ENCODE peak calls at places on chromosome 16, in five cellular contexts. D is substantia nigra, R is stomach, Y is heart left ventricle, E is heart right ventricle. G is an unnamed sample.

GRCh38 chr16:67475051-67475450 is 5.9 kb downstream of the ATP6V0D1 start:
- DNase-seq in Y (no peak), E (no peak), D (no peak), R (no peak), G (no peak)

GRCh38 chr16:11572301-11572995 is 14.3 kb downstream of the LITAF start:
- DNase-seq in Y (no peak), R (no peak), D (no peak), E (no peak), G (no peak)

GRCh38 chr16:19463468-19464315 is 46.0 kb downstream of the TMC5 start:
- DNase-seq in R (peak), D (no peak), Y (no peak), E (no peak), G (no peak)

GRCh38 chr16:84357191-84357651 is 11.1 kb upstream of the ATP2C2 start:
- DNase-seq in Y (no peak), E (no peak), D (no peak), R (no peak), G (no peak)

GRCh38 chr16:82638095-82638798 is 11.5 kb downstream of the CDH13 start:
- DNase-seq in Y (no peak), D (no peak), R (no peak), E (no peak), G (peak)

GRCh38 chr16:67537270-67537635 is 8.6 kb downstream of the RIPOR1 start:
- DNase-seq in Y (peak), E (peak), R (peak), D (peak), G (peak)

GRCh38 chr16:80899804-80900592 is 95.6 kb upstream of the CDYL2 start:
- DNase-seq in D (peak), E (peak), R (peak), Y (peak), G (no peak)

GRCh38 chr16:19542138-19542821 is 13.2 kb upstream of the VPS35L start:
- DNase-seq in Y (no peak), D (no peak), E (no peak), R (no peak), G (no peak)

GRCh38 chr16:85750021-85750826 is 672 bp downstream of the C16orf74 start:
- DNase-seq in Y (no peak), D (no peak), E (peak), R (peak), G (peak)

GRCh38 chr16:70432800-70433455 is 6.0 kb downstream of the ST3GAL2 start:
- DNase-seq in E (peak), D (no peak), Y (no peak), R (no peak), G (peak)

GRCh38 chr16:48383877-48384304 is 1.3 kb downstream of the SIAH1 start:
- DNase-seq in E (no peak), D (no peak), R (no peak), Y (no peak), G (peak)

GRCh38 chr16:82082543-82083244 is 47.6 kb downstream of the HSD17B2 start:
- DNase-seq in D (no peak), R (no peak), Y (no peak), E (no peak), G (no peak)

GRCh38 chr16:67760206-67760605 is 41.1 kb upstream of the GFOD2 start:
- DNase-seq in E (no peak), Y (no peak), D (no peak), R (no peak), G (no peak)

GRCh38 chr16:11550651-11551498 is 35.8 kb downstream of the LITAF start:
- DNase-seq in Y (no peak), E (no peak), R (no peak), D (no peak), G (no peak)

GRCh38 chr16:3595521-3596021 is 15.8 kb downstream of the SLX4 start:
- DNase-seq in R (no peak), D (no peak), Y (no peak), E (no peak), G (no peak)

GRCh38 chr16:11581677-11582076 is 5.0 kb downstream of the LITAF start:
- DNase-seq in R (no peak), E (no peak), Y (no peak), D (no peak), G (no peak)

GRCh38 chr16:89168381-89169189 is 3.0 kb upstream of the CDH15 start:
- DNase-seq in E (no peak), R (no peak), D (no peak), Y (no peak), G (no peak)

GRCh38 chr16:48542020-48542473 is 67.9 kb downstream of the N4BP1 start:
- DNase-seq in D (peak), Y (peak), R (no peak), E (peak), G (peak)

GRCh38 chr16:72823961-72824490 is 223.9 kb downstream of the ZFHX3 start:
- DNase-seq in E (no peak), D (no peak), Y (no peak), R (no peak), G (no peak)

GRCh38 chr16:1690810-1691209 is 12.7 kb downstream of the JPT2 start:
- DNase-seq in R (no peak), Y (no peak), E (no peak), D (no peak), G (no peak)

GRCh38 chr16:10871157-10871991 is 5.6 kb upstream of the CIITA start:
- DNase-seq in D (no peak), Y (no peak), E (peak), R (peak), G (peak)

GRCh38 chr16:22397459-22397858 is 23.0 kb upstream of the CDR2 start:
- DNase-seq in D (no peak), E (no peak), Y (no peak), R (no peak), G (peak)

GRCh38 chr16:69621225-69621624 is 55.5 kb downstream of the NFAT5 start:
- DNase-seq in R (no peak), Y (no peak), E (no peak), D (no peak), G (no peak)

GRCh38 chr16:10988164-10988803 is 43.9 kb downstream of the CLEC16A start:
- DNase-seq in D (no peak), R (no peak), Y (no peak), E (no peak), G (no peak)

GRCh38 chr16:12187939-12188673 is 211.6 kb downstream of the SNX29 start:
- DNase-seq in D (no peak), Y (no peak), E (no peak), R (no peak), G (no peak)

GRCh38 chr16:52298769-52299168 is 248.2 kb downstream of the TOX3 start:
- DNase-seq in E (no peak), D (no peak), Y (no peak), R (no peak), G (no peak)

GRCh38 chr16:22732315-22732840 is 81.6 kb upstream of the HS3ST2 start:
- DNase-seq in Y (no peak), E (no peak), R (no peak), D (no peak), G (no peak)

GRCh38 chr16:2858245-2859025 is 465 bp upstream of the PRSS22 start:
- DNase-seq in R (peak), D (no peak), Y (no peak), E (no peak), G (no peak)

GRCh38 chr16:73131153-73131862 is 83.4 kb upstream of the ZFHX3 start:
- DNase-seq in R (no peak), E (no peak), Y (no peak), D (no peak), G (no peak)

GRCh38 chr16:61791465-61791864 is 244.8 kb downstream of the CDH8 start:
- DNase-seq in R (no peak), D (no peak), E (no peak), Y (no peak), G (no peak)

GRCh38 chr16:21166561-21166961 is 8.1 kb downstream of the LDAF1 start:
- DNase-seq in E (no peak), D (no peak), R (no peak), Y (no peak), G (no peak)

GRCh38 chr16:1705688-1706385 is at the start of gene MAPK8IP3:
- DNase-seq in R (peak), D (peak), Y (peak), E (peak), G (peak)

GRCh38 chr16:35516551-35516950 is 2057.1 kb downstream of the TP53TG3F start:
- DNase-seq in E (no peak), D (no peak), Y (no peak), R (no peak), G (no peak)

GRCh38 chr16:70342016-70342415 is 4.7 kb upstream of the DDX19A start:
- DNase-seq in E (no peak), Y (no peak), D (no peak), R (no peak), G (no peak)

GRCh38 chr16:27253526-27253930 is 15.0 kb downstream of the NSMCE1 start:
- DNase-seq in Y (no peak), R (no peak), E (no peak), D (no peak), G (peak)
- H3K27ac ChIP-seq in Y (peak), R (peak), E (no peak), D (no peak), G (no peak)

GRCh38 chr16:30379165-30379783 is 3.1 kb downstream of the SEPTIN1 start:
- DNase-seq in Y (no peak), R (no peak), D (no peak), E (no peak), G (no peak)

GRCh38 chr16:30381351-30382041 is 865 bp downstream of the SEPTIN1 start:
- DNase-seq in R (no peak), Y (no peak), D (no peak), E (no peak), G (no peak)

GRCh38 chr16:30380072-30380471 is 2.3 kb downstream of the SEPTIN1 start:
- DNase-seq in D (no peak), Y (no peak), R (no peak), E (no peak), G (no peak)

GRCh38 chr16:30382398-30383015 is at the start of gene SEPTIN1:
- DNase-seq in R (no peak), Y (no peak), D (no peak), E (no peak), G (no peak)

DNA sequence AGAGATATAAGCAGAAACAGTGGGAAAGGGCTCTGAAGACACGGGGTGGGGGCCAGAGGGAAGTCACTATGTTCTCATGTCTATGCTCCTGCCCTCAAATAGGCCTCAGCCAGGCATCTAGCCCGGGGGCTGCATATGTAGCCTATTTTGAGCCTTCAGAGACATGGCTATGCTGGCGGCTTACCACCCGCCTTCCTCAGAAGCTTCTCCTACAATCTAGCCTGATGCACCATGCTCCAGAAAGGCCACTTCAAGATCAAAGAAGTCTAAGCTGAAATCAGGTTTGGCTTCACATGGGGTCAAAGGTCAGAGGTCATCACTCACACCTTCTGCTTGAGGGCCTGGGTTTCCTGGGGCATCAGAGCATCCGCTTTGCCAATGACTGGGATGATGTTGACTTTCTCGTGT is 1.6 kb downstream of the SEPTIN1 start:
- DNase-seq in E (no peak), R (no peak), Y (no peak), D (no peak), G (no peak)
- H3K27ac ChIP-seq in E (no peak), R (no peak), Y (peak), D (no peak), G (no peak)

GRCh38 chr16:55834044-55834443 is 1.1 kb upstream of the CES1 start:
- DNase-seq in Y (no peak), R (no peak), D (no peak), E (no peak), G (no peak)

GRCh38 chr16:55832788-55833583 is at the start of gene CES1:
- DNase-seq in E (peak), R (no peak), D (no peak), Y (peak), G (no peak)

GRCh38 chr16:55832425-55832787 is 490 bp downstream of the CES1 start:
- DNase-seq in D (no peak), E (no peak), R (no peak), Y (no peak), G (no peak)

GRCh38 chr16:55836158-55836611 is 3.3 kb upstream of the CES1 start:
- DNase-seq in D (no peak), E (no peak), Y (no peak), R (no peak), G (no peak)

DNA sequence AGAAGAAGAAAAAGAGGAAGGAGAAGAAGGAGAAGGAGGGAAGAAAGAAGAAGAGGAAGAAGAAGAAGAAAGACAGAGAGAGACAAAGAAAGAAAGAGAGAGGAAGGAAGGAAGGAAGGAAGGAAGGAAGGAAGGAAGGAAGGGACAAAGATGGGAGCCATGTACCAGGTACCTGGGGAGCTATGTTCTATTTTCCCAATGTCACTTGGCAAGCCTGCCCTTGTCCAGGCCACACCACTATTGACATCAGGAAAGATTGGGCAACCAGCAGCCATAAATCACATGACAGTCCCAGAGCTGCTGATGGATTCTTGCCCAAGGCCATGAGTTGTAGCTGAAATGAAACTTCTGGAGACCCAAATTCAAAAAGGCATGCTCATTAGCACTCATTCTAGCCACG is 2.7 kb upstream of the CES1 start:
- DNase-seq in R (no peak), D (no peak), Y (no peak), E (no peak), G (no peak)
- H3K27ac ChIP-seq in R (no peak), D (no peak), Y (no peak), E (no peak), G (no peak)

GRCh38 chr16:75114946-75115825 is 1.4 kb downstream of the LDHD start:
- DNase-seq in R (no peak), Y (no peak), D (no peak), E (no peak), G (no peak)

GRCh38 chr16:75116081-75116910 is at the start of gene LDHD:
- DNase-seq in Y (peak), E (peak), D (peak), R (peak), G (peak)

GRCh38 chr16:75118943-75119539 is 2.5 kb upstream of the LDHD start:
- DNase-seq in D (no peak), Y (no peak), E (no peak), R (no peak), G (no peak)

GRCh38 chr16:75114179-75114945 is 2.2 kb downstream of the LDHD start:
- DNase-seq in D (no peak), E (no peak), Y (no peak), R (no peak), G (no peak)

DNA sequence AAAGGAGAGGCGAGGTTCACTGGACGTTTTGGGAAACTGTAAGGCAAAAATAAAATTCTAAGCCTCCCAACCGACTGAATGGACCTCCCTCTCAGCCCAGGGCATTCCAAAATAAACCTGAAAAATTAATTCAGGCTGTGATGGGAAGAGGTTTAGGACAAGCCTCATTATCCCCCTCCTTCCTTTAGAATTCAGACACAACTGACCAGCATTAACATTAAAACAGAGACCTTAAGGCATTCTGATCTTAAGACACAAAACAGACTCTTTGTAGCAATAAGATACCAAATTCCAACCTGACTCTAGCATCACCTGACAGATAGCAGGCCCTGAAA is 298 bp upstream of the LDHD start:
- DNase-seq in D (no peak), E (no peak), R (no peak), Y (no peak), G (no peak)
- H3K27ac ChIP-seq in D (no peak), E (no peak), R (peak), Y (no peak), G (no peak)